ENCODE peak calls at places on chromosomes 5 and 9, in six cellular contexts. One of them, this sample, is unnamed.

GRCh38 chr5:44807269-44807668 is 1.5 kb upstream of the MRPS30 start:
- DNase-seq in left ventricle myocardium inferior: no peak
- DNase-seq in mucosa of descending colon: no peak
- DNase-seq in CD8-positive, alpha-beta T cell: no peak
- DNase-seq in glutamatergic neuron: no peak
- DNase-seq in AG04449: no peak
- DNase-seq in this sample: no peak

GRCh38 chr5:139246394-139246793 is 47.1 kb upstream of the MATR3 start:
- DNase-seq in mucosa of descending colon: no peak
- DNase-seq in CD8-positive, alpha-beta T cell: no peak
- DNase-seq in AG04449: no peak
- DNase-seq in left ventricle myocardium inferior: no peak
- DNase-seq in glutamatergic neuron: no peak
- DNase-seq in this sample: no peak

GRCh38 chr9:70110194-70111041 is 66.8 kb downstream of the MAMDC2 start:
- DNase-seq in mucosa of descending colon: no peak
- DNase-seq in glutamatergic neuron: no peak
- DNase-seq in AG04449: no peak
- DNase-seq in CD8-positive, alpha-beta T cell: no peak
- DNase-seq in left ventricle myocardium inferior: no peak
- DNase-seq in this sample: no peak

GRCh38 chr9:112326194-112326593 is 7.2 kb downstream of the PTBP3 start:
- DNase-seq in CD8-positive, alpha-beta T cell: no peak
- DNase-seq in left ventricle myocardium inferior: no peak
- DNase-seq in glutamatergic neuron: no peak
- DNase-seq in mucosa of descending colon: no peak
- DNase-seq in AG04449: no peak
- DNase-seq in this sample: no peak

GRCh38 chr5:125140855-125141254 is 394.4 kb upstream of the ZNF608 start:
- DNase-seq in glutamatergic neuron: no peak
- DNase-seq in AG04449: peak; percentile 47
- DNase-seq in CD8-positive, alpha-beta T cell: no peak
- DNase-seq in mucosa of descending colon: no peak
- DNase-seq in left ventricle myocardium inferior: no peak
- DNase-seq in this sample: no peak

GRCh38 chr5:140114341-140115185 is 654 bp downstream of the PURA start:
- DNase-seq in CD8-positive, alpha-beta T cell: peak; percentile 18
- DNase-seq in mucosa of descending colon: peak; percentile 84
- DNase-seq in AG04449: no peak
- DNase-seq in left ventricle myocardium inferior: peak; percentile 66
- DNase-seq in glutamatergic neuron: peak; percentile 68
- DNase-seq in this sample: peak; percentile 49

GRCh38 chr5:67000794-67001475 is 195.7 kb downstream of the CD180 start:
- DNase-seq in mucosa of descending colon: no peak
- DNase-seq in CD8-positive, alpha-beta T cell: no peak
- DNase-seq in left ventricle myocardium inferior: no peak
- DNase-seq in AG04449: no peak
- DNase-seq in glutamatergic neuron: no peak
- DNase-seq in this sample: no peak

GRCh38 chr9:133508046-133508445 is 16.7 kb downstream of the MYMK start:
- DNase-seq in mucosa of descending colon: peak; percentile 31
- DNase-seq in left ventricle myocardium inferior: no peak
- DNase-seq in CD8-positive, alpha-beta T cell: no peak
- DNase-seq in glutamatergic neuron: no peak
- DNase-seq in AG04449: no peak
- DNase-seq in this sample: no peak

GRCh38 chr5:118924006-118924389 is 64.3 kb downstream of the DTWD2 start:
- DNase-seq in left ventricle myocardium inferior: no peak
- DNase-seq in mucosa of descending colon: no peak
- DNase-seq in glutamatergic neuron: no peak
- DNase-seq in CD8-positive, alpha-beta T cell: no peak
- DNase-seq in AG04449: no peak
- DNase-seq in this sample: no peak

GRCh38 chr5:18252559-18252958 is 618.3 kb downstream of the TAF11L14 start:
- DNase-seq in mucosa of descending colon: no peak
- DNase-seq in AG04449: no peak
- DNase-seq in CD8-positive, alpha-beta T cell: no peak
- DNase-seq in glutamatergic neuron: no peak
- DNase-seq in left ventricle myocardium inferior: no peak
- DNase-seq in this sample: no peak

GRCh38 chr5:35478856-35479682 is 138.6 kb upstream of the SPEF2 start:
- DNase-seq in glutamatergic neuron: no peak
- DNase-seq in CD8-positive, alpha-beta T cell: no peak
- DNase-seq in mucosa of descending colon: no peak
- DNase-seq in left ventricle myocardium inferior: no peak
- DNase-seq in AG04449: no peak
- DNase-seq in this sample: no peak

GRCh38 chr9:107953556-107954158 is 464.1 kb upstream of the KLF4 start:
- DNase-seq in AG04449: no peak
- DNase-seq in CD8-positive, alpha-beta T cell: no peak
- DNase-seq in glutamatergic neuron: no peak
- DNase-seq in left ventricle myocardium inferior: no peak
- DNase-seq in mucosa of descending colon: no peak
- DNase-seq in this sample: no peak

GRCh38 chr5:149414405-149415244 is 35.5 kb upstream of the IL17B start:
- DNase-seq in AG04449: no peak
- DNase-seq in glutamatergic neuron: peak; percentile 32
- DNase-seq in mucosa of descending colon: no peak
- DNase-seq in left ventricle myocardium inferior: peak; percentile 67
- DNase-seq in CD8-positive, alpha-beta T cell: no peak
- DNase-seq in this sample: no peak

GRCh38 chr9:109039539-109039938 is 26.2 kb upstream of the CTNNAL1 start:
- DNase-seq in glutamatergic neuron: no peak
- DNase-seq in AG04449: no peak
- DNase-seq in CD8-positive, alpha-beta T cell: no peak
- DNase-seq in mucosa of descending colon: no peak
- DNase-seq in left ventricle myocardium inferior: no peak
- DNase-seq in this sample: no peak

GRCh38 chr5:88875609-88876234 is 7.3 kb downstream of the MEF2C start:
- DNase-seq in CD8-positive, alpha-beta T cell: no peak
- DNase-seq in mucosa of descending colon: no peak
- DNase-seq in left ventricle myocardium inferior: no peak
- DNase-seq in AG04449: no peak
- DNase-seq in glutamatergic neuron: no peak
- DNase-seq in this sample: no peak

GRCh38 chr9:129695870-129696269 is 30.4 kb downstream of the PRRX2 start:
- DNase-seq in mucosa of descending colon: no peak
- DNase-seq in left ventricle myocardium inferior: no peak
- DNase-seq in CD8-positive, alpha-beta T cell: no peak
- DNase-seq in glutamatergic neuron: no peak
- DNase-seq in AG04449: no peak
- DNase-seq in this sample: no peak

GRCh38 chr9:717722-718121 is 123.8 kb upstream of the DMRT1 start:
- DNase-seq in glutamatergic neuron: no peak
- DNase-seq in CD8-positive, alpha-beta T cell: no peak
- DNase-seq in mucosa of descending colon: no peak
- DNase-seq in left ventricle myocardium inferior: no peak
- DNase-seq in AG04449: no peak
- DNase-seq in this sample: no peak

GRCh38 chr5:144368556-144368955 is 197.9 kb downstream of the KCTD16 start:
- DNase-seq in left ventricle myocardium inferior: no peak
- DNase-seq in AG04449: no peak
- DNase-seq in CD8-positive, alpha-beta T cell: no peak
- DNase-seq in mucosa of descending colon: no peak
- DNase-seq in glutamatergic neuron: no peak
- DNase-seq in this sample: no peak

GRCh38 chr5:36607838-36608783 is 1.7 kb downstream of the SLC1A3 start:
- DNase-seq in AG04449: no peak
- DNase-seq in left ventricle myocardium inferior: no peak
- DNase-seq in mucosa of descending colon: no peak
- DNase-seq in CD8-positive, alpha-beta T cell: no peak
- DNase-seq in glutamatergic neuron: no peak
- DNase-seq in this sample: no peak

GRCh38 chr5:140468188-140468587 is 66.6 kb downstream of the ANKHD1 start:
- DNase-seq in AG04449: no peak
- DNase-seq in CD8-positive, alpha-beta T cell: no peak
- DNase-seq in mucosa of descending colon: no peak
- DNase-seq in left ventricle myocardium inferior: no peak
- DNase-seq in glutamatergic neuron: no peak
- DNase-seq in this sample: no peak

GRCh38 chr5:83927140-83927733 is 206.6 kb upstream of the HAPLN1 start:
- DNase-seq in glutamatergic neuron: peak; percentile 87
- DNase-seq in mucosa of descending colon: no peak
- DNase-seq in left ventricle myocardium inferior: peak; percentile 24
- DNase-seq in AG04449: no peak
- DNase-seq in CD8-positive, alpha-beta T cell: no peak
- DNase-seq in this sample: peak; percentile 85

GRCh38 chr5:83937837-83938236 is 217.2 kb upstream of the HAPLN1 start:
- DNase-seq in mucosa of descending colon: no peak
- DNase-seq in glutamatergic neuron: no peak
- DNase-seq in AG04449: no peak
- DNase-seq in CD8-positive, alpha-beta T cell: no peak
- DNase-seq in left ventricle myocardium inferior: no peak
- DNase-seq in this sample: no peak

DNA sequence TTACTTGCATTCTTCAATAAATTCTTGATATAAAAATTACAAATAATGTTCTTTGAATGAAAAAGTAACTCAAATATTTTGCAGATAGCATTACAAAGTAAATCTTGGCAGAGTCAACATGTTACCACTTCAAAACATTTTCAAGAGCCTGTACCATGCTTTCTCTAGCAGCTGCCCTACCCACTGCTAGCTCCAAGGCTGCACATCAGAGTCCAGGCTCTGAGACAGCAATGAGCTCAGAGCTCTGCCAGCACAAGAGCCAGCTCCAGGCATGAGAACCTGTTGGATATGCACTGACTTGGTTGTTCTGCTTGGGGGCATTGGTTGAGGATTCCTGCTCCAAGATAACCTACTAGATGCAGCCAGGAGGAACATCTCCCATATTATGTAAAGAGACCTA is 211.3 kb upstream of the HAPLN1 start:
- DNase-seq in glutamatergic neuron: no peak
- DNase-seq in CD8-positive, alpha-beta T cell: no peak
- DNase-seq in mucosa of descending colon: no peak
- DNase-seq in AG04449: no peak
- DNase-seq in left ventricle myocardium inferior: no peak
- DNase-seq in this sample: no peak
- TF ChIP-seq CTCF in glutamatergic neuron: no peak
- TF ChIP-seq CTCF in CD8-positive, alpha-beta T cell: no peak
- TF ChIP-seq CTCF in mucosa of descending colon: no peak
- TF ChIP-seq CTCF in AG04449: no peak
- TF ChIP-seq CTCF in left ventricle myocardium inferior: no peak
- TF ChIP-seq CTCF in this sample: no peak

GRCh38 chr5:176570044-176570443 is 20.9 kb downstream of the CDHR2 start:
- DNase-seq in AG04449: no peak
- DNase-seq in CD8-positive, alpha-beta T cell: no peak
- DNase-seq in mucosa of descending colon: no peak
- DNase-seq in glutamatergic neuron: no peak
- DNase-seq in left ventricle myocardium inferior: no peak
- DNase-seq in this sample: no peak
- TF ChIP-seq CTCF in AG04449: no peak
- TF ChIP-seq CTCF in CD8-positive, alpha-beta T cell: no peak
- TF ChIP-seq CTCF in mucosa of descending colon: no peak
- TF ChIP-seq CTCF in glutamatergic neuron: no peak
- TF ChIP-seq CTCF in left ventricle myocardium inferior: no peak
- TF ChIP-seq CTCF in this sample: no peak

DNA sequence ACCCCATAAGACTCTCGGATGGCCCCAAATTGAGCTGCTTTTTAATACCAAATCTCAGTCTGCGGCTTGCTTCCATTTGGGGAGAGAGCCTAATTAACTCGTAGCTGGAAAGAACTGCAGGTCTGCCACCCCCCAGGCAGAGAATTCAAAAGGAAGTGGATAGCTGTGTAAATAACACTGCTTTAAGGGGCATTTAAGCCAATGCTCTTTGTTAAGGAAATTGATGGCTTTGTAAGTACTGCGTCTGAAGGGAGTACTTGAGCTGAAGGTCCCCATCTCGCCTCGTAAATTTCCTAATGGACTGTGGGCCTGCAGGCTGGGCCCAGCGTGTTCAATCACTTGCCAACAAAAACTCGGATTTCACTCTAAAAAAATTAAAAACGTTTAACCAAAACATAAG is 132.7 kb downstream of the PAPPA start:
- DNase-seq in CD8-positive, alpha-beta T cell: no peak
- DNase-seq in mucosa of descending colon: no peak
- DNase-seq in glutamatergic neuron: no peak
- DNase-seq in AG04449: no peak
- DNase-seq in left ventricle myocardium inferior: no peak
- DNase-seq in this sample: no peak
- TF ChIP-seq CTCF in CD8-positive, alpha-beta T cell: no peak
- TF ChIP-seq CTCF in mucosa of descending colon: no peak
- TF ChIP-seq CTCF in glutamatergic neuron: no peak
- TF ChIP-seq CTCF in AG04449: no peak
- TF ChIP-seq CTCF in left ventricle myocardium inferior: no peak
- TF ChIP-seq CTCF in this sample: no peak

GRCh38 chr9:6197330-6197729 is 18.3 kb upstream of the IL33 start:
- DNase-seq in glutamatergic neuron: no peak
- DNase-seq in CD8-positive, alpha-beta T cell: no peak
- DNase-seq in mucosa of descending colon: no peak
- DNase-seq in AG04449: no peak
- DNase-seq in left ventricle myocardium inferior: no peak
- DNase-seq in this sample: no peak
- TF ChIP-seq CTCF in glutamatergic neuron: no peak
- TF ChIP-seq CTCF in CD8-positive, alpha-beta T cell: no peak
- TF ChIP-seq CTCF in mucosa of descending colon: no peak
- TF ChIP-seq CTCF in AG04449: no peak
- TF ChIP-seq CTCF in left ventricle myocardium inferior: peak; percentile 64
- TF ChIP-seq CTCF in this sample: peak; percentile 47

DNA sequence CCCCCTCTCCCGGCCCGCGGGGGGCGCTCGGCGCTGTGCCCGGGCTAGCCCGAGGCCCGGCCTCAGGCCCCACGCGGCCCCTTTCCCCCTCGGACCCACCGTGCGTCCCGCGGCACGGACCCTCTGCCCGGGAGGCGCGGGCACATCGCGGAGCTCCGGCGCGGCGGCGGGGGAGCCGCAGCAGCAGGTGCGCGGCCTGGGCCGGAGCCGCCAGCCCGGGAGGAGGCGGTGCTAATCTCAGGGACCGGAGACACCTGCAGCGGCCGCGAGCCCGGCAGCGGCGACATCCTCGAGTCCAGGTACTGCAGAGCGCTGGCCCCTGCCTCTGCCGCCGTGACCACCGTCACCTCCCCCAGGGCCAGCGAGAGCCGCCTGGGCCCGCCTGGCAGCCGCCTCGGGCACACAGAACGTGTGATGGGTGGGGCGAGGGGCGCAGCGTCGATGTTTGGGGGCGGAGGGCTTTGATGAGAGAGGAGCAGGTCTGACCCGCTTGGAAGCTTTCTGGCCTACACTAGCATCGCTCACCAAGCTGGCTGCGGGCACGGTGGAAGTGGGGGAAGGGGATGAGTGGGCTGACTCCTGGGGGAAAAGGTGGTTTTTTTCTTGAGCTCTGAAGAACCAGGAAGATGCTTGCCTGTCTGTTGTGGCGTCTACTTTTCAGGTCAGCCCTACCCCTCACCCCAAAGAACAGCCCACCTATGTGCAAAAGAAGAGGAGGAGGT is 524 bp downstream of the CYFIP2 start:
- DNase-seq in glutamatergic neuron: peak; percentile 61
- DNase-seq in left ventricle myocardium inferior: no peak
- DNase-seq in mucosa of descending colon: peak; percentile 79
- DNase-seq in CD8-positive, alpha-beta T cell: no peak
- DNase-seq in AG04449: no peak
- DNase-seq in this sample: no peak
- TF ChIP-seq CTCF in glutamatergic neuron: no peak
- TF ChIP-seq CTCF in left ventricle myocardium inferior: no peak
- TF ChIP-seq CTCF in mucosa of descending colon: no peak
- TF ChIP-seq CTCF in CD8-positive, alpha-beta T cell: no peak
- TF ChIP-seq CTCF in AG04449: no peak
- TF ChIP-seq CTCF in this sample: peak; percentile 34